ENCODE peak calls at places on chromosomes 4 and X, in five cellular contexts. L is H9, F is IMR-90, N is neuronal stem cell, X is H1. T is an unnamed sample.

GRCh38 chrX:23887448-23887847 is 20.3 kb downstream of the APOO start:
- DNase-seq in F (no peak), L (no peak), N (no peak), X (no peak), T (no peak)

GRCh38 chr4:95693594-95693993 is 144.8 kb upstream of the UNC5C start:
- DNase-seq in N (no peak), X (no peak), F (peak), L (peak), T (peak)

GRCh38 chrX:57821703-57822375 is 88.4 kb downstream of the ZXDA start:
- DNase-seq in N (peak), X (no peak), L (no peak), F (peak), T (no peak)

GRCh38 chrX:16162391-16162790 is 4.9 kb upstream of the MAGEB17 start:
- DNase-seq in N (no peak), X (no peak), F (no peak), L (peak), T (no peak)

GRCh38 chrX:51336584-51336983 is 4.0 kb downstream of the NUDT10 start:
- DNase-seq in F (peak), N (no peak), L (peak), X (no peak), T (peak)

GRCh38 chr4:93436000-93436626 is 392.4 kb upstream of the ATOH1 start:
- DNase-seq in F (no peak), L (no peak), N (no peak), X (no peak), T (no peak)

GRCh38 chr4:76532810-76533209 is 97.8 kb downstream of the SHROOM3 start:
- DNase-seq in F (no peak), X (no peak), L (no peak), N (no peak), T (no peak)

GRCh38 chr4:89598602-89599001 is 238.4 kb downstream of the SNCA start:
- DNase-seq in F (peak), X (no peak), L (no peak), N (no peak), T (peak)

GRCh38 chr4:113160548-113160947 is 111.1 kb downstream of the ANK2 start:
- DNase-seq in L (no peak), N (no peak), X (no peak), F (no peak), T (no peak)

GRCh38 chr4:123043013-123043412 is 120.6 kb upstream of the NUDT6 start:
- DNase-seq in L (no peak), X (no peak), F (no peak), N (no peak), T (peak)

GRCh38 chr4:35835893-35836292 is 408.4 kb downstream of the ARAP2 start:
- DNase-seq in F (no peak), L (no peak), N (no peak), X (no peak), T (no peak)

GRCh38 chr4:40980318-40980883 is 230.6 kb downstream of the NSUN7 start:
- DNase-seq in F (no peak), L (no peak), X (no peak), N (no peak), T (peak)

GRCh38 chr4:162164881-162165528 is 1.2 kb upstream of the FSTL5 start:
- DNase-seq in L (no peak), N (no peak), F (no peak), X (no peak), T (no peak)

GRCh38 chrX:112844250-112844649 is 3.6 kb upstream of the AMOT start:
- DNase-seq in L (no peak), F (peak), N (no peak), X (no peak), T (no peak)

GRCh38 chr4:186018261-186018660 is 50.7 kb upstream of the TLR3 start:
- DNase-seq in L (no peak), N (no peak), X (no peak), F (no peak), T (no peak)

GRCh38 chrX:47584714-47585113 is 2.5 kb downstream of the TIMP1 start:
- DNase-seq in L (no peak), F (no peak), N (no peak), X (no peak), T (no peak)

GRCh38 chr4:62517721-62518120 is 1317.6 kb downstream of the ADGRL3 start:
- DNase-seq in N (no peak), L (no peak), F (no peak), X (no peak), T (no peak)

GRCh38 chr4:74206088-74206826 is 48.3 kb downstream of the MTHFD2L start:
- DNase-seq in N (no peak), X (no peak), L (no peak), F (peak), T (peak)

GRCh38 chr4:69054578-69055200 is 41.6 kb upstream of the UGT2B7 start:
- DNase-seq in L (no peak), N (no peak), X (no peak), F (peak), T (peak)

GRCh38 chrX:15416133-15416993 is 32.1 kb upstream of the VEGFD start:
- DNase-seq in L (peak), N (no peak), F (no peak), X (no peak), T (no peak)

GRCh38 chr4:184732126-184732525 is 1.8 kb downstream of the CENPU start:
- DNase-seq in F (peak), L (no peak), X (no peak), N (no peak), T (no peak)

GRCh38 chr4:41256131-41256739 is 493 bp upstream of the UCHL1 start:
- DNase-seq in F (peak), X (no peak), N (peak), L (no peak), T (peak)

GRCh38 chr4:170229021-170229420 is 139.3 kb upstream of the AADAT start:
- DNase-seq in X (no peak), N (no peak), F (no peak), L (no peak), T (no peak)

GRCh38 chr4:48329976-48330375 is 11.4 kb upstream of the SLAIN2 start:
- DNase-seq in L (no peak), X (no peak), F (peak), N (no peak), T (peak)
- H3K27ac ChIP-seq in L (no peak), X (no peak), F (no peak), N (no peak), T (peak)

GRCh38 chr4:8245879-8246833 is 23.4 kb upstream of the HTRA3 start:
- DNase-seq in F (no peak), N (no peak), X (no peak), L (no peak), T (no peak)

GRCh38 chr4:8247047-8247930 is 22.3 kb upstream of the HTRA3 start:
- DNase-seq in X (no peak), N (no peak), L (no peak), F (no peak), T (peak)

GRCh38 chr4:8244001-8244757 is 25.4 kb upstream of the HTRA3 start:
- DNase-seq in N (no peak), X (no peak), F (no peak), L (no peak), T (no peak)

GRCh38 chr4:8242782-8243556 is 26.6 kb upstream of the HTRA3 start:
- DNase-seq in X (no peak), L (no peak), F (no peak), N (no peak), T (no peak)

GRCh38 chr4:8244931-8245460 is 24.6 kb upstream of the HTRA3 start:
- DNase-seq in L (no peak), F (no peak), N (no peak), X (no peak), T (no peak)
- H3K14ac ChIP-seq in L (no peak), F (no peak), N (no peak), X (no peak), T (peak)

DNA sequence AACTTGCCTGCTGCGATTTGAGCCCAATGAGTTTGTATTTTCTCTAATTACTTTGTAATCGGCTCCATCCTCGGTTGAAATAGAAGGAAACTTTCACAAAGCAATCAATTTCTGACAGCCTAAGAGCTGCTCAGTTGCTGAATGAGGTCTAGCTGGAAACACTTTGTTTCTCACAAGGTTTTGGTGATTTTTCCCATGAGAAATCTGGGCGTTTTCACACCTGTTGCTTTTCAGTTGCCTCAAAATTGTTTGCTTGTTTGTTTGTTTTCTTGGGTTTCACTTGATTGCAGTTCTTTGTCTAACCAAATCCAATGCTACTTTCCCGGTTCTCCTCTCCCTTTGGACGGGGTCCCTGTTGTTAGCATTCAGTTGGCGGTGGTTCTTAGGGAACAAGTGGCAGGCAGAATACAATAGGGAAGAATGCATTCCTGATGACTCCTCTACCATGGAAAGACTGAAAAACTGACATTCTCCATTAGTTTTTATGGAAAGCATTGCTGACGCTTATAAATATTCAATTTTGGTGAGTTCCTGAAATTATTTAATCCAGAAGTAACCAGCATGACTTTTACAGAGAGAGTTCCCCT is 135.5 kb downstream of the PALLD start:
- DNase-seq in F (no peak), N (peak), X (no peak), L (no peak), T (no peak)
- H3K27ac ChIP-seq in F (no peak), N (peak), X (no peak), L (no peak), T (peak)

DNA sequence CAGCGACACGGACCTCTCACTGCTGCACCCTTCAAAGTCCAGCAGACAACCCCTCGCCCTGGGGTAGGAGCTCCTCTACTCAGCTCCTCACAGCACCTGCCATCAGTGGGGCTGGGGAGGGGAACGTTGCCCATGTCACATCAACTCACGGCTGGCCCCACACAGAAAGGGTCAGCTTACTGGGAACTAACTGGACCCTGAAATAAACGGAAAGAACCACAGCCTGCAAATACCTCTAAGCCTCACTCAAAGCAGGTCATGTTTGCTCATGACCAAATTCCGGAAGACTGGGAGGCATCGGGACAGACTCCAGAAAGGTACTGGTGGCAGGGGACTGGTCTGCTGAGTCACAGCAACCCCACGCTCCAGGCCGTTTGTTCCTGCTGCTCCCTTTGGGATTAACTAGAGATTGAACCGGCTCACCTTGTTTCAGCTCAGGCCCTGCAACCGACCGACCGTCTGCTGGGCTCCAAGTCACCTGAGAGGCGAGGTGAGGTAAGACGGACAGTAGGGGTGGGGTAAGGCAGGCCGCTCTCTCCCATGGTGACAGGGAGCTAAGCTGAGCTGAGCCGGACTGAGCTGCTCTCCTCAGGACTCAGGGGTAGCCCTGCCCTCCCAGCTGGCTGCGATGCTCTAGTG is 5.6 kb downstream of the G6PD start:
- DNase-seq in X (no peak), L (no peak), F (no peak), N (no peak), T (no peak)
- H3K14ac ChIP-seq in X (no peak), L (no peak), F (peak), N (no peak), T (peak)

GRCh38 chr4:177309525-177310371 is at the start of gene NEIL3:
- DNase-seq in N (peak), X (peak), L (peak), F (peak), T (peak)

GRCh38 chr4:177313263-177313662 is 3.6 kb downstream of the NEIL3 start:
- DNase-seq in L (no peak), F (peak), X (no peak), N (no peak), T (peak)

GRCh38 chr4:177308125-177308524 is 1.5 kb upstream of the NEIL3 start:
- DNase-seq in X (no peak), N (no peak), L (no peak), F (peak), T (peak)

GRCh38 chr4:177308842-177309524 is 691 bp upstream of the NEIL3 start:
- DNase-seq in N (no peak), F (no peak), X (no peak), L (no peak), T (no peak)
- H3K27ac ChIP-seq in N (no peak), F (no peak), X (no peak), L (no peak), T (peak)

DNA sequence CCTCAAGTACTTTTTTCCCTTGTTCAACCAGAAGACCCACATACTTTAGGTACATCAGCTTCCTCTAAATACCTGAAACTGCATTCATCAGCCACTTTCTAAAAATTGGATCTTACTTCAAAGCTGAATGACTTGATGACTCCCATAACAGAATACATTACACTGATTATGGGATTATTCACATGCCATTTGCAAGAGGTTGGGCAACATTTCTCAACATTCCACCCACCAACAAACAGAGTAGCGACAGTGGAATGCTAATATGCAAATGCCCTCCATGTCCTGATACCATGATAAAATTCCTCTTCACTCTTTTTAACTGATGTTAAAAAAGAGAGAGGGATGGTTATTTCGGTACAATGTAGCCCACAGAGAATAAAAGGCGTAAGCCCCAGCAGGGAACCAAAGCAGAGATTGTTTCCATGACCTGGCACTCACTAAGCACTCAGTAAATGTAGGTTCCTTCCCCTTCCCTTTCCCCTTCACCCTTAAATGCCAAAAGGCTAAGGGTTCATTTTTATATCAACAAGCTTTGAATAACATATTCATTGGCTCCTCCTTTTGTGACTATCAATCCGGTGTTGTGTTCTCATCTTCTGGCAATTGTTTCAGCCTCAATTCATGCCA is 317.3 kb downstream of the DHX15 start:
- DNase-seq in F (peak), X (no peak), N (no peak), L (no peak), T (no peak)
- H3K14ac ChIP-seq in F (no peak), X (no peak), N (no peak), L (no peak), T (no peak)

GRCh38 chr4:80454040-80454439 is 118.5 kb downstream of the CFAP299 start:
- DNase-seq in F (peak), L (no peak), N (no peak), X (no peak), T (no peak)
- H3K27ac ChIP-seq in F (no peak), L (peak), N (no peak), X (no peak), T (no peak)